ENCODE peak calls at places on chromosomes 16 and 17, in five cellular contexts. One of them, this sample, is unnamed.

GRCh38 chr17:60127068-60128064 is 22.4 kb upstream of the CA4 start:
- DNase-seq in mesenchymal stem cell: no peak
- DNase-seq in H1: peak
- DNase-seq in mesendoderm: no peak
- DNase-seq in IMR-90: no peak
- DNase-seq in this sample: no peak

GRCh38 chr16:81560979-81561657 is 116.5 kb downstream of the CMIP start:
- DNase-seq in mesenchymal stem cell: peak
- DNase-seq in IMR-90: peak
- DNase-seq in mesendoderm: no peak
- DNase-seq in H1: no peak
- DNase-seq in this sample: no peak

GRCh38 chr16:66930189-66930588 is 4.0 kb downstream of the CIAO2B start:
- DNase-seq in mesenchymal stem cell: peak
- DNase-seq in mesendoderm: no peak
- DNase-seq in H1: no peak
- DNase-seq in IMR-90: peak
- DNase-seq in this sample: no peak

GRCh38 chr16:86575754-86576557 is 2.4 kb upstream of the FOXL1 start:
- DNase-seq in IMR-90: peak
- DNase-seq in mesendoderm: peak
- DNase-seq in mesenchymal stem cell: peak
- DNase-seq in H1: peak
- DNase-seq in this sample: peak

GRCh38 chr16:456891-457483 is 31.5 kb downstream of the RAB11FIP3 start:
- DNase-seq in IMR-90: peak
- DNase-seq in mesenchymal stem cell: peak
- DNase-seq in H1: no peak
- DNase-seq in mesendoderm: no peak
- DNase-seq in this sample: no peak

GRCh38 chr16:265002-265529 is 10.7 kb downstream of the RGS11 start:
- DNase-seq in mesendoderm: no peak
- DNase-seq in H1: no peak
- DNase-seq in IMR-90: no peak
- DNase-seq in mesenchymal stem cell: no peak
- DNase-seq in this sample: no peak

GRCh38 chr17:12664252-12664651 is 1.4 kb upstream of the MYOCD start:
- DNase-seq in IMR-90: no peak
- DNase-seq in H1: no peak
- DNase-seq in mesenchymal stem cell: no peak
- DNase-seq in mesendoderm: no peak
- DNase-seq in this sample: no peak

GRCh38 chr17:77736207-77736600 is 222.3 kb upstream of the TNRC6C start:
- DNase-seq in mesendoderm: no peak
- DNase-seq in IMR-90: no peak
- DNase-seq in mesenchymal stem cell: no peak
- DNase-seq in H1: peak
- DNase-seq in this sample: no peak

GRCh38 chr17:57869599-57870282 is 19.9 kb upstream of the MRPS23 start:
- DNase-seq in mesenchymal stem cell: peak
- DNase-seq in H1: no peak
- DNase-seq in mesendoderm: no peak
- DNase-seq in IMR-90: peak
- DNase-seq in this sample: no peak

GRCh38 chr17:4004517-4005295 is 40.5 kb upstream of the ATP2A3 start:
- DNase-seq in mesendoderm: peak
- DNase-seq in IMR-90: no peak
- DNase-seq in H1: peak
- DNase-seq in mesenchymal stem cell: peak
- DNase-seq in this sample: peak

GRCh38 chr17:17495448-17496188 is 577 bp downstream of the RASD1 start:
- DNase-seq in H1: peak
- DNase-seq in mesenchymal stem cell: no peak
- DNase-seq in IMR-90: peak
- DNase-seq in mesendoderm: peak
- DNase-seq in this sample: peak

GRCh38 chr17:48427598-48427997 is 2.4 kb downstream of the SKAP1 start:
- DNase-seq in mesenchymal stem cell: peak
- DNase-seq in mesendoderm: no peak
- DNase-seq in H1: no peak
- DNase-seq in IMR-90: no peak
- DNase-seq in this sample: no peak

GRCh38 chr16:50209548-50210265 is 56.6 kb downstream of the TENT4B start:
- DNase-seq in mesendoderm: peak
- DNase-seq in mesenchymal stem cell: no peak
- DNase-seq in IMR-90: no peak
- DNase-seq in H1: no peak
- DNase-seq in this sample: no peak

DNA sequence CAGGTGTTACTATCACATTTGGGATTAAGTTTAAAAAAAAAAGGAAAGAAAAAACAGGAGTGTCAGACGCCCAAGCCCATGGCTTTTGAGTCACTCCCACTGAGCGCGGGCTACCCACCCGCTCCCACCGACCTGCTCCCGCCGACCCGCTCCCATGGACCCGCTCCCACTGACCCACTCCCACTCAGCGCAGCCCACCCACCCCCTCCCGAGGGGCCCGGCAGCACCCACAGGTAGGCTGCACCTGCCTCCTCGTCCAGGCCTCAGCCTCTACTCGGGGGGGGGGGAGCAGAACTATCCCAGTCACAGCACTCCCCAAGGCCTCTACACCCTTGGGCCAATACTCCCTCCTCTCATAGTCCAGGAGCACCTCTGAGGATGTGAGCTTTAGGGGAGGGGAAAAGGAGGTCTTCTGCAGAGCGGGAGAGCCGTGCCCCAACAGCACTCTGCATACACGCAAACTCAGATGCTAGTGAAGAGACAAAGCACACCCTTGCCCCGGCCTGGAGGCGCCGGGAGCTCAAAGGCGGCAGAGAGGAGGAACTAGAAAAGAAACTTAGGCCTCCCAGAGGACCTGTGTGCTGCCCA is 2.9 kb downstream of the CLUH start:
- DNase-seq in mesendoderm: no peak
- DNase-seq in IMR-90: no peak
- DNase-seq in mesenchymal stem cell: no peak
- DNase-seq in H1: no peak
- DNase-seq in this sample: no peak
- H3K4me3 ChIP-seq in mesendoderm: no peak
- H3K4me3 ChIP-seq in IMR-90: no peak
- H3K4me3 ChIP-seq in mesenchymal stem cell: peak
- H3K4me3 ChIP-seq in H1: no peak
- H3K4me3 ChIP-seq in this sample: no peak

GRCh38 chr16:19857593-19857992 is 27.1 kb downstream of the GPRC5B start:
- DNase-seq in IMR-90: no peak
- DNase-seq in H1: no peak
- DNase-seq in mesendoderm: no peak
- DNase-seq in mesenchymal stem cell: no peak
- DNase-seq in this sample: no peak
- H2BK15ac ChIP-seq in IMR-90: no peak
- H2BK15ac ChIP-seq in H1: peak
- H2BK15ac ChIP-seq in mesendoderm: no peak
- H2BK15ac ChIP-seq in mesenchymal stem cell: no peak
- H2BK15ac ChIP-seq in this sample: no peak

GRCh38 chr16:89188064-89188441 is 12.3 kb downstream of the SLC22A31 start:
- DNase-seq in H1: no peak
- DNase-seq in mesendoderm: no peak
- DNase-seq in IMR-90: no peak
- DNase-seq in mesenchymal stem cell: no peak
- DNase-seq in this sample: no peak
- H3K27ac ChIP-seq in H1: no peak
- H3K27ac ChIP-seq in mesendoderm: no peak
- H3K27ac ChIP-seq in IMR-90: no peak
- H3K27ac ChIP-seq in mesenchymal stem cell: no peak
- H3K27ac ChIP-seq in this sample: no peak

DNA sequence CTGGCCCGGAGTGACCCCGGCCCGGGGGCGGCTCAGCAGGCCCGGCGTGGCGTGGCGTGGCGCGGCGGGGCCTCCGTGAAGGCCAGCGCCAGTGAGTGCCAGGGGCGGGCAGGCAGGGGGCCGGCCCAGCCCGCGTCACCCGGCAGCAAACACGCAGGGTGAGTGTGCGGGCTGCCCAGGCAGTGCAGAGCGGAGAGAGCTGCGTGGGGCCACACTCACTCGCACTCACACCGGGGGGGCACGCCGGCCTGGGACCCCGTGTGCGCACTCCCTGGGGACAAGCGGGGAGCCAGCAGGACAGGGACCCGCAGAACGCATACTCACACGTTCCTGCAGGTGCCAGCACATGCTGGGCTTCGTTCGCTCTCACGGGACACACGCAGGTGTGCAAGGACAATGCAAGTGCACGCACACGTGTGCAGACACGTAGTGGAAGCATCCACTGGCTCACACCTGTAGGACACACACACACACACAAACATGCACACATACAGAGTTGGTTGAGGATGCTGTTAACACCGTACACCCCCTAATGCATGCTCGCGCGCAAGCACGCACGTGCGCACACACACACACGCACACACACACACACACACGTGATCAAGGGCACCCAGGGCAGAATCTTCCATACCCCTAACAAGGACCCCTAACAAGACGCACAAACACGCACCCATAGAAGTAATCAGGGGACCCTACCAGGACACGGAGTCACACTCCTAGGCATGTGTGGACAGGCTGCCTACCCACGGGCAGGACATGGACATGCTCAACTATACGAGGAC is 7.7 kb downstream of the USP6 start:
- DNase-seq in H1: no peak
- DNase-seq in mesenchymal stem cell: no peak
- DNase-seq in mesendoderm: no peak
- DNase-seq in IMR-90: no peak
- DNase-seq in this sample: no peak
- H3K4me3 ChIP-seq in H1: peak
- H3K4me3 ChIP-seq in mesenchymal stem cell: no peak
- H3K4me3 ChIP-seq in mesendoderm: no peak
- H3K4me3 ChIP-seq in IMR-90: no peak
- H3K4me3 ChIP-seq in this sample: no peak

GRCh38 chr17:19713462-19713861 is 2.9 kb downstream of the SLC47A2 start:
- DNase-seq in mesenchymal stem cell: no peak
- DNase-seq in mesendoderm: no peak
- DNase-seq in IMR-90: no peak
- DNase-seq in H1: no peak
- DNase-seq in this sample: no peak
- H2BK15ac ChIP-seq in mesenchymal stem cell: no peak
- H2BK15ac ChIP-seq in mesendoderm: no peak
- H2BK15ac ChIP-seq in IMR-90: no peak
- H2BK15ac ChIP-seq in H1: no peak
- H2BK15ac ChIP-seq in this sample: no peak

GRCh38 chr16:65120811-65121721 is 797 bp downstream of the CDH11 start:
- DNase-seq in IMR-90: peak
- DNase-seq in mesendoderm: peak
- DNase-seq in H1: peak
- DNase-seq in mesenchymal stem cell: peak
- DNase-seq in this sample: no peak

GRCh38 chr16:65122974-65123845 is 1.3 kb upstream of the CDH11 start:
- DNase-seq in IMR-90: peak
- DNase-seq in mesendoderm: peak
- DNase-seq in H1: no peak
- DNase-seq in mesenchymal stem cell: peak
- DNase-seq in this sample: peak

GRCh38 chr16:65123846-65124513 is 2.1 kb upstream of the CDH11 start:
- DNase-seq in mesenchymal stem cell: peak
- DNase-seq in IMR-90: peak
- DNase-seq in H1: no peak
- DNase-seq in mesendoderm: peak
- DNase-seq in this sample: no peak

GRCh38 chr16:65122724-65122973 is 786 bp upstream of the CDH11 start:
- DNase-seq in IMR-90: no peak
- DNase-seq in mesendoderm: no peak
- DNase-seq in mesenchymal stem cell: no peak
- DNase-seq in H1: peak
- DNase-seq in this sample: no peak

DNA sequence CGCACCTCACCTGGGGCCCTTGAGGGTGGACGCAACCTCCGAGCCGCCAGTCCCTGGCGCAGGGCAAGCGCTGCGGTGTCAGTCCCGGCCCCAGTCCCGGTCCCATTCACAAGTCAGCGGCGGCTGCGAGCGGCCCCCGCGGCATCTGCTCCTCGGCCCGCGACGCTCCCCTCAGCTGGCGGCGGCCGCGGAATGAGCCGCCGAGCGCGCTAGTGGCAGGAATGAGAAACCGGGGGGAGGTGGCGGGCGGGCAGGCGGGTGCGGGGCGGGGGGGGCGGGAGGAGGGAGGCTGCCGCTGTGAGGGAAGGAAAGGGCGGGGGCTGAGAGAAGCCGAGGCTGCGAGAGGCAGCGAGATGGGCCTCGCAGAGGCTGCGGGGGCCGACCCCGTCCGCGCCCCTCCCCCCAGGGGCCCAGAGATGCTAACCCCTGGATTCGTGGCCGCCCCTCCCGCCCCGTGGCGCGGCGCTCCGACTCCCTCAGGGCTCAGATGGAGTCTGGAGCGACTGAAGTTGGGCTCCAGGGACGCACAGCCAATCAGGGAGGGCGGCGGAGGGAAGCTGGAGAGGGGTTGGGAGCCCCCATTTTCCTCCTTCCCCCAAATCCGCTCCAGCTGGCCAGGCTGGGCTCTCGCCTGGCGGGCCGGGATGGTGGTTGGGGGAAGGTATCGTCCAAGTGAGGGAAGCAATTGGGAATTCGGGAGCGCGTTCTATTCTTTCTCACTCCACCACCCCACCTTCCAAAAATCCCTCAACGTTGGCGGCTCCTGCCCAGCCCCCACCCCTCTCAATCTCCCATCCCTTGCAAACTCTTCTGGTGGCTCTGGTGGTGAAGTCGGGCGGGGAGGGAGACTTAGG is at the start of gene CDH11:
- DNase-seq in mesendoderm: peak
- DNase-seq in H1: peak
- DNase-seq in mesenchymal stem cell: peak
- DNase-seq in IMR-90: peak
- DNase-seq in this sample: peak
- H3K27ac ChIP-seq in mesendoderm: peak
- H3K27ac ChIP-seq in H1: no peak
- H3K27ac ChIP-seq in mesenchymal stem cell: peak
- H3K27ac ChIP-seq in IMR-90: peak
- H3K27ac ChIP-seq in this sample: peak